ENCODE peak calls at places on chromosomes 6 and 20, in nine cellular contexts. G is sigmoid colon, N is prostate gland, L is GM23338, D is Panc1, R is spleen, E is stomach, B is transverse colon, O is HCT116. V is an unnamed sample. For H3K4me1, the result is how much of the 10 kb centered on the place peaks cover.

GRCh38 chr20:38460040-38460623 is 12.5 kb upstream of the RALGAPB start:
- DNase-seq in G (peak), N (peak), L (no peak), D (no peak), R (no peak), E (no peak), B (peak), O (peak), V (peak)

GRCh38 chr20:21714297-21715192 is 9.1 kb downstream of the PAX1 start:
- DNase-seq in G (no peak), N (no peak), L (peak), D (no peak), R (no peak), E (no peak), B (no peak), O (no peak), V (no peak)

GRCh38 chr6:42193491-42193894 is 1.3 kb downstream of the GUCA1B start:
- DNase-seq in G (no peak), N (no peak), L (peak), D (no peak), R (no peak), E (no peak), B (no peak), O (no peak), V (no peak)

GRCh38 chr6:12605888-12606345 is 110.7 kb upstream of the PHACTR1 start:
- DNase-seq in G (no peak), N (peak), L (peak), D (peak), R (no peak), E (peak), B (peak), O (peak), V (no peak)

GRCh38 chr6:72861935-72862432 is 240.1 kb downstream of the KCNQ5 start:
- DNase-seq in G (no peak), N (peak), L (no peak), D (peak), R (no peak), E (no peak), B (no peak), O (no peak), V (no peak)

GRCh38 chr6:17907467-17908229 is 79.8 kb downstream of the KIF13A start:
- DNase-seq in G (peak), N (peak), L (no peak), D (peak), R (peak), E (peak), B (peak), O (peak), V (peak)

GRCh38 chr6:134347916-134348805 is 30.2 kb upstream of the SGK1 start:
- DNase-seq in G (no peak), N (no peak), L (no peak), D (peak), R (no peak), E (no peak), B (no peak), O (no peak), V (no peak)

GRCh38 chr20:44615169-44615791 is 32.9 kb downstream of the PKIG start:
- DNase-seq in G (no peak), N (no peak), L (peak), D (no peak), R (peak), E (no peak), B (no peak), O (no peak), V (no peak)

GRCh38 chr6:156396791-156397418 is 380.3 kb upstream of the ARID1B start:
- DNase-seq in G (no peak), N (no peak), L (peak), D (no peak), R (peak), E (no peak), B (no peak), O (no peak), V (no peak)

GRCh38 chr6:130900913-130901312 is 73.7 kb downstream of the SMLR1 start:
- DNase-seq in G (no peak), N (no peak), L (no peak), D (peak), R (no peak), E (no peak), B (peak), O (peak), V (no peak)

GRCh38 chr20:23225407-23226060 is 125.1 kb upstream of the NXT1 start:
- DNase-seq in G (peak), N (no peak), L (no peak), D (no peak), R (no peak), E (peak), B (peak), O (no peak), V (peak)

GRCh38 chr6:124870611-124871201 is 91.5 kb upstream of the RNF217 start:
- DNase-seq in G (no peak), N (no peak), L (peak), D (peak), R (no peak), E (no peak), B (no peak), O (peak), V (no peak)

GRCh38 chr6:11493979-11494378 is 43.6 kb upstream of the TMEM170B start:
- DNase-seq in G (no peak), N (no peak), L (no peak), D (no peak), R (no peak), E (no peak), B (no peak), O (no peak), V (no peak)

GRCh38 chr20:17643531-17644188 is 38.4 kb downstream of the RRBP1 start:
- DNase-seq in G (no peak), N (no peak), L (no peak), D (no peak), R (peak), E (no peak), B (no peak), O (no peak), V (no peak)

GRCh38 chr20:62824476-62825287 is 7.8 kb downstream of the COL9A3 start:
- DNase-seq in G (peak), N (no peak), L (peak), D (no peak), R (no peak), E (peak), B (peak), O (no peak), V (no peak)

GRCh38 chr6:16637635-16638034 is 123.6 kb downstream of the ATXN1 start:
- DNase-seq in G (no peak), N (no peak), L (no peak), D (no peak), R (no peak), E (no peak), B (no peak), O (no peak), V (no peak)

GRCh38 chr6:25641940-25642666 is 9.9 kb upstream of the SCGN start:
- DNase-seq in G (no peak), N (no peak), L (no peak), D (no peak), R (no peak), E (no peak), B (no peak), O (no peak), V (no peak)

GRCh38 chr6:153047386-153047785 is 44.9 kb upstream of the MTRF1L start:
- DNase-seq in G (no peak), N (no peak), L (no peak), D (no peak), R (no peak), E (no peak), B (no peak), O (no peak), V (no peak)

GRCh38 chr6:19771753-19772336 is 65.3 kb upstream of the ID4 start:
- DNase-seq in G (no peak), N (no peak), L (no peak), D (no peak), R (no peak), E (no peak), B (no peak), O (no peak), V (no peak)

DNA sequence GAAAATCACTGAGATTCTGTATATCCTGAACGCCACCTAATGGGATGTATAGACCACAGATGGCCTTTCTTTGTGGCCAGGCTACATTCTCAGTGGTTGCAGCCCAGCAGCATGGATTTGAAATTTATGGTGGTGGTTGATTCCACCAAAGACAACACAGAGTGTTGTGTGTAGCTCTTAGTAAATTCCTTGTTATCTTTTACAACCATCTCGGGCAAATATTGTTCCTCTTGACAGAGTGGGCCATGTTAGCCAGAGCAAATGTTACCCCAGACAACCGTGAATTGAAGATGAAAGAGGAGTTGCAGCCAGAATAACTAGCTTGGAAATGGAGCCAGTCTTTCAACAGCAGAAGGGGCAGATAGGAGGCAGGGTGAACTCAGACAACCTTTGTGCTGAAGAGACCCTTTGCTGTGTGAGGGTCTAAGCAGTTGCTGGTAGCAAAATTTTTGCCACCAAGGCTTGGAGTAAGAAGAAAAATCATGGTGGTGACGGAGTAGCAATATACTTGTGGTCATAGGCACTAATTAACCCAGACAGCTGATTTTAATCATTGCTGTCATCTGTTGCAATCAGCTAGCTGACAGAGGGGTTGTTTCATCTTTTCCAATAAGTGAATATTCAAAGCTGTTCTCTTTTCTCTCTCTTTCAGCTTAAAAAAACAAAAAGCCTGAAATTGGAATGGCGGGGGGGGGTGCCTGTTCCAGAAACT is 39.7 kb downstream of the SLC24A3 start:
- DNase-seq in G (no peak), N (no peak), L (no peak), D (no peak), R (no peak), E (no peak), B (no peak), O (no peak), V (peak)
- H3K4me1 ChIP-seq in G (under half), N (under half), L (under half), D (under half), R (under half), E (under half), B (under half), O (under half), V (half or more)

DNA sequence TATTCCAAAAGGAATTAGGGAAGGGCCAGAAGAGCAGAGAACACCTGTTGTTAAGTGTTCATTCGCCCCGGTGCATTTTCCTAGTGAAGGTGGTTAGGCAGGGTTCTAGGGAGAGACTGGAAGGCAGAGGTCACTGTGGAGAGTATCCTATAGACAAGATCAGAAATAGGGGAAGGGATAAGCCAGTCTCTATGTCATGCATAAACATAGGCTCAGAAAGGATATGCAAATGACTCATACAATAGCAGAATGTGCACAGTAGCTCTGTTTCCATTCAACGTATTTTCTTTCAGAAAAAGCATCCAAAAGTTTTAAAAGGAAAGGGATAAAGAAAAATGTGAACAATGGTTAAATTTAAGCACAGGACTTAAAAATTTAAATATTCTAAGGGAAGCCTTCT is 47.4 kb downstream of the BMP6 start:
- DNase-seq in G (no peak), N (no peak), L (no peak), D (no peak), R (no peak), E (no peak), B (no peak), O (no peak), V (no peak)
- TF ChIP-seq POLR2AphosphoS5 in G (no peak), N (no peak), L (no peak), D (no peak), R (no peak), E (no peak), B (no peak), O (no peak), V (no peak)

GRCh38 chr20:48765359-48765758 is 62.4 kb downstream of the PREX1 start:
- DNase-seq in G (no peak), N (no peak), L (no peak), D (no peak), R (no peak), E (no peak), B (no peak), O (no peak), V (no peak)
- H3K4me1 ChIP-seq in G (under half), N (under half), L (under half), D (under half), R (half or more), E (half or more), B (under half), O (under half), V (under half)

GRCh38 chr20:59042796-59043621 is 423 bp upstream of the PRELID3B start:
- DNase-seq in G (peak), N (peak), L (peak), D (peak), R (peak), E (peak), B (peak), O (peak), V (peak)

GRCh38 chr20:59040682-59041081 is 1.9 kb downstream of the PRELID3B start:
- DNase-seq in G (no peak), N (no peak), L (no peak), D (no peak), R (no peak), E (no peak), B (peak), O (no peak), V (no peak)

GRCh38 chr20:59043698-59044097 is 1.1 kb upstream of the PRELID3B start:
- DNase-seq in G (no peak), N (no peak), L (no peak), D (no peak), R (no peak), E (no peak), B (no peak), O (no peak), V (no peak)

GRCh38 chr20:59044295-59044694 is 1.7 kb upstream of the PRELID3B start:
- DNase-seq in G (no peak), N (no peak), L (no peak), D (no peak), R (no peak), E (no peak), B (no peak), O (no peak), V (no peak)

GRCh38 chr20:59042151-59042795 is at the start of gene PRELID3B:
- DNase-seq in G (peak), N (no peak), L (peak), D (no peak), R (no peak), E (no peak), B (peak), O (no peak), V (no peak)
- TF ChIP-seq POLR2AphosphoS5 in G (peak), N (no peak), L (peak), D (no peak), R (peak), E (no peak), B (peak), O (peak), V (no peak)

DNA sequence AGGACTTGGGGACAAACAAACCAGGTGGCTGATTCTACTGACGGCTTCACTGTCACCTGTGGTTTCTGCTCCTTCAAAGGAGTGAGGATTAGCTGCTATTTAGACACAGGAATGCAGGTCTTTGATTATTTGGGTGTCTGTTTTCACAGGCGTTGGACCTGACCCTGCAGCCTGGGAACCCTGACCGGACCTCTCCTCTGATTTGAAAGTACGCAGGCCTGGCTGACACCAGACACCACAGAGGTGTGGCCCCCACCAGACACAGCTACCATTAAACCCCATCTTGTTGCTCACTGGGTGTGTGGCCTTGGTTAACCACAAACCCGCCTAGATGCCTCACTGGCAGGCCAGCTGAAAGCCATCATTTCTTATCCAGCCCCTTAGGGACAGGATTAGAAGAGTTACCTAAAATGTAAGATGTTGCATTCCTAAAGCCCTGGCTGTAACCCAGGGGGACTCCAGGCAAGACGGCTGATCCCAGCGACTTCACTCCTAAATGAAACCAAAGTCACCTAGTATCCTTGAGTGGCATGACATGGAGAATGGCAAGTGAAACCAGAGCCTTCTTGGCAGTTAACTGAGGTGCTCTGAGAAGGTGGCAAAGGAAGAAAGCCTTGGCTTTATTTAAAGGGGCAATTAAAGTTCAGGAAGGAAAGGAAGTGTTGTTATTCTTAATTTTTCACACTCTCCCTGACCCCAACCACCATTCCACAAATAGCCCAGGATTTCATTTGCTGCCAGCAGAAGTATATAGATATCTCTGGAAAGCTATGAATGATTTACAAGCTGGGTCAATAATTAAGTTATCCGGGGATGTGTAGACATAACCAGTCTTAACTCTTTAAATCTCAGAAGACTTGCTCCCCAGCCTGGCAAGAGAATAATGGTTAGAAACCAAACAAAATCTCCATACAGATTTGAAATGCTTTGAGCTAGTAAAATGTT is 169.9 kb downstream of the QRSL1 start:
- DNase-seq in G (no peak), N (no peak), L (no peak), D (no peak), R (no peak), E (no peak), B (no peak), O (no peak), V (no peak)
- H3K4me1 ChIP-seq in G (under half), N (under half), L (under half), D (under half), R (under half), E (under half), B (under half), O (under half), V (under half)

DNA sequence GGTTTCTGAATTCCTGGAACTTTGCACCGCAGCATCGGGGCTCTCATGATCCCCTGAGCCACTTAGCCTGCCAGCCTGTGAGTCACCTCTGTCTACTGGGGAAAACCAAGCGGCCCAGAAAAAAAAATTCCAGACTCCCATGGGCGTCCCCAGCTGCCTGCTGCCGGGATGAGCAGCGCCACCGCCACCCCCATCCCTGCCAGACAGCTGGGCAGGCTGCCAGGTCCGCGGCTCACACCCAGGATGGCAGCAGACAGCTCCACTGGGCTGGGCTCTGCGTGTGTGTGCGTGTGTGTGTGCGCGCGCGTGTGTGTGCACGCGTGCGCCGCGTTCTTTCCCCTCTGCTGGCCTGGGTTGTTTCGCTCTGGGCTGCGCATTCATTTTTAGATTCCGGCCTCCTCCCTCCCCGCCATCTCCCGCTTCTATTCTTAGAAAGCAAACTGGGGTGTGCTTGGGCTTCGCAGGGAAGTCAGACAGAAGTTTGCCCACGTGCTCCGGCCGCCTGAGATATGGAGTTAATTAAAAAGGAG is 38.9 kb upstream of the PMEPA1 start:
- DNase-seq in G (peak), N (peak), L (no peak), D (no peak), R (peak), E (peak), B (peak), O (peak), V (peak)
- TF ChIP-seq POLR2AphosphoS5 in G (peak), N (peak), L (no peak), D (no peak), R (no peak), E (peak), B (peak), O (no peak), V (no peak)

V was measured in suprapubic skin.